ENCODE peak calls at places on chromosomes 3 and 15, in six cellular contexts. I is fibroblast of pulmonary artery; Z is naive thymus-derived CD4-positive, alpha-beta T cell; Y is esophagus squamous epithelium; W is amygdala; T is skeletal muscle cell. Q is an unnamed sample.
A peak's percentile ranks its signal among the peaks of the same experiment; 100 is the strongest.

GRCh38 chr3:127149621-127150310 is 43.2 kb upstream of the PRR23E start:
- DNase-seq in I (no peak), Z (no peak), Y (no peak), W (no peak), T (no peak), Q (no peak)

GRCh38 chr3:39638286-39638685 is 170.8 kb downstream of the MOBP start:
- DNase-seq in I (peak; percentile 21), Z (no peak), Y (no peak), W (no peak), T (no peak), Q (no peak)

GRCh38 chr3:190155752-190156151 is 35.1 kb upstream of the P3H2 start:
- DNase-seq in I (no peak), Z (no peak), Y (no peak), W (no peak), T (no peak), Q (no peak)

GRCh38 chr15:93152264-93152884 is 63.4 kb upstream of the RGMA start:
- DNase-seq in I (no peak), Z (no peak), Y (no peak), W (no peak), T (no peak), Q (no peak)

GRCh38 chr15:65653341-65653740 is 31.6 kb downstream of the SLC24A1 start:
- DNase-seq in I (peak; percentile 35), Z (no peak), Y (no peak), W (no peak), T (no peak), Q (peak; percentile 57)

GRCh38 chr3:29280675-29281264 is at the start of gene RBMS3:
- DNase-seq in I (peak; percentile 98), Z (peak; percentile 22), Y (no peak), W (peak; percentile 24), T (peak; percentile 90), Q (peak; percentile 98)

GRCh38 chr3:35088943-35089342 is 550.4 kb upstream of the ARPP21 start:
- DNase-seq in I (no peak), Z (no peak), Y (no peak), W (no peak), T (no peak), Q (no peak)

GRCh38 chr3:124680521-124680920 is 49.7 kb upstream of the UMPS start:
- DNase-seq in I (no peak), Z (no peak), Y (no peak), W (no peak), T (no peak), Q (no peak)

GRCh38 chr3:4432233-4432632 is 34.8 kb downstream of the SUMF1 start:
- DNase-seq in I (no peak), Z (no peak), Y (no peak), W (no peak), T (no peak), Q (no peak)

GRCh38 chr3:76310661-76311060 is 525.3 kb upstream of the ZNF717 start:
- DNase-seq in I (no peak), Z (no peak), Y (no peak), W (peak; percentile 0), T (no peak), Q (no peak)

GRCh38 chr3:78728406-78729145 is 1039.2 kb downstream of the ROBO1 start:
- DNase-seq in I (peak; percentile 47), Z (no peak), Y (no peak), W (peak; percentile 72), T (peak; percentile 62), Q (peak; percentile 59)

GRCh38 chr3:176930942-176931341 is 266.3 kb downstream of the TBL1XR1 start:
- DNase-seq in I (no peak), Z (no peak), Y (no peak), W (no peak), T (no peak), Q (no peak)

GRCh38 chr15:26873846-26874245 is 7.0 kb downstream of the GABRA5 start:
- DNase-seq in I (peak; percentile 19), Z (no peak), Y (no peak), W (no peak), T (no peak), Q (peak; percentile 22)

GRCh38 chr15:33243393-33243792 is 48.9 kb upstream of the FMN1 start:
- DNase-seq in I (no peak), Z (no peak), Y (no peak), W (no peak), T (no peak), Q (peak; percentile 4)

GRCh38 chr3:152404976-152405375 is 136.2 kb downstream of the MBNL1 start:
- DNase-seq in I (no peak), Z (no peak), Y (no peak), W (no peak), T (no peak), Q (no peak)

GRCh38 chr15:72116680-72117447 is 1.1 kb downstream of the MYO9A start:
- DNase-seq in I (peak; percentile 27), Z (peak; percentile 36), Y (no peak), W (peak; percentile 54), T (no peak), Q (peak; percentile 32)

GRCh38 chr3:186225603-186226002 is 116.7 kb upstream of the ETV5 start:
- DNase-seq in I (no peak), Z (no peak), Y (no peak), W (no peak), T (no peak), Q (no peak)

GRCh38 chr3:14876942-14877341 is 58.2 kb downstream of the FGD5 start:
- DNase-seq in I (peak; percentile 28), Z (no peak), Y (peak; percentile 7), W (no peak), T (no peak), Q (peak; percentile 72)

GRCh38 chr3:4926892-4927291 is 52.3 kb upstream of the BHLHE40 start:
- DNase-seq in I (no peak), Z (no peak), Y (no peak), W (no peak), T (no peak), Q (no peak)

GRCh38 chr3:2686816-2687502 is 423.2 kb downstream of the IL5RA start:
- DNase-seq in I (no peak), Z (no peak), Y (no peak), W (no peak), T (no peak), Q (no peak)

GRCh38 chr15:73704869-73705645 is 20.9 kb downstream of the CD276 start:
- DNase-seq in I (peak; percentile 59), Z (peak; percentile 57), Y (peak; percentile 2), W (peak; percentile 11), T (no peak), Q (peak; percentile 49)

GRCh38 chr15:75204340-75205063 is 2.8 kb downstream of the C15orf39 start:
- DNase-seq in I (peak; percentile 90), Z (peak; percentile 84), Y (peak; percentile 71), W (peak; percentile 77), T (peak; percentile 64), Q (peak; percentile 89)

GRCh38 chr3:149586871-149587270 is 71.0 kb downstream of the WWTR1 start:
- DNase-seq in I (no peak), Z (no peak), Y (no peak), W (no peak), T (no peak), Q (peak; percentile 51)

GRCh38 chr15:39426552-39427532 is 154.0 kb upstream of the THBS1 start:
- DNase-seq in I (peak; percentile 93), Z (peak; percentile 82), Y (no peak), W (no peak), T (peak; percentile 76), Q (peak; percentile 51)